ENCODE peak calls at places on chromosomes 16 and 17, in seven cellular contexts. One of them, this sample, is unnamed.

GRCh38 chr17:48002920-48003685 is 32.2 kb downstream of the CDK5RAP3 start:
- DNase-seq in A549: no peak
- DNase-seq in IMR-90: no peak
- DNase-seq in uterus: no peak
- DNase-seq in GM12878: no peak
- DNase-seq in psoas muscle: no peak
- DNase-seq in A673: peak; percentile 97
- DNase-seq in this sample: no peak

GRCh38 chr17:4937553-4937952 is 2.3 kb downstream of the SLC25A11 start:
- DNase-seq in A549: no peak
- DNase-seq in IMR-90: no peak
- DNase-seq in uterus: no peak
- DNase-seq in GM12878: no peak
- DNase-seq in psoas muscle: peak; percentile 50
- DNase-seq in A673: no peak
- DNase-seq in this sample: no peak

GRCh38 chr17:9817086-9817485 is 4.8 kb downstream of the GSG1L2 start:
- DNase-seq in A549: peak; percentile 76
- DNase-seq in IMR-90: peak; percentile 23
- DNase-seq in uterus: no peak
- DNase-seq in GM12878: no peak
- DNase-seq in psoas muscle: no peak
- DNase-seq in A673: no peak
- DNase-seq in this sample: no peak

GRCh38 chr17:77210946-77211541 is 70.3 kb downstream of the SEC14L1 start:
- DNase-seq in A549: no peak
- DNase-seq in IMR-90: no peak
- DNase-seq in uterus: no peak
- DNase-seq in GM12878: no peak
- DNase-seq in psoas muscle: no peak
- DNase-seq in A673: peak; percentile 66
- DNase-seq in this sample: peak; percentile 86

GRCh38 chr17:66767164-66767933 is 67.6 kb upstream of the CACNG5 start:
- DNase-seq in A549: no peak
- DNase-seq in IMR-90: no peak
- DNase-seq in uterus: no peak
- DNase-seq in GM12878: no peak
- DNase-seq in psoas muscle: no peak
- DNase-seq in A673: no peak
- DNase-seq in this sample: peak; percentile 90

GRCh38 chr17:75913537-75914210 is 9.0 kb upstream of the MRPL38 start:
- DNase-seq in A549: no peak
- DNase-seq in IMR-90: no peak
- DNase-seq in uterus: no peak
- DNase-seq in GM12878: no peak
- DNase-seq in psoas muscle: no peak
- DNase-seq in A673: no peak
- DNase-seq in this sample: no peak

GRCh38 chr17:77385750-77386501 is 245.2 kb downstream of the SEC14L1 start:
- DNase-seq in A549: no peak
- DNase-seq in IMR-90: no peak
- DNase-seq in uterus: no peak
- DNase-seq in GM12878: no peak
- DNase-seq in psoas muscle: peak; percentile 73
- DNase-seq in A673: no peak
- DNase-seq in this sample: no peak

GRCh38 chr17:66762276-66762675 is 72.6 kb upstream of the CACNG5 start:
- DNase-seq in A549: no peak
- DNase-seq in IMR-90: no peak
- DNase-seq in uterus: no peak
- DNase-seq in GM12878: no peak
- DNase-seq in psoas muscle: no peak
- DNase-seq in A673: no peak
- DNase-seq in this sample: no peak

GRCh38 chr16:17504050-17504449 is 33.3 kb upstream of the XYLT1 start:
- DNase-seq in A549: no peak
- DNase-seq in IMR-90: no peak
- DNase-seq in uterus: no peak
- DNase-seq in GM12878: no peak
- DNase-seq in psoas muscle: no peak
- DNase-seq in A673: no peak
- DNase-seq in this sample: no peak

GRCh38 chr17:47335101-47335936 is 11.6 kb downstream of the EFCAB13 start:
- DNase-seq in A549: no peak
- DNase-seq in IMR-90: no peak
- DNase-seq in uterus: no peak
- DNase-seq in GM12878: no peak
- DNase-seq in psoas muscle: no peak
- DNase-seq in A673: peak; percentile 1
- DNase-seq in this sample: no peak

GRCh38 chr16:58678716-58679115 is 5.9 kb downstream of the SLC38A7 start:
- DNase-seq in A549: peak; percentile 55
- DNase-seq in IMR-90: no peak
- DNase-seq in uterus: no peak
- DNase-seq in GM12878: no peak
- DNase-seq in psoas muscle: peak; percentile 67
- DNase-seq in A673: no peak
- DNase-seq in this sample: peak; percentile 73

GRCh38 chr17:63503330-63503685 is 19.9 kb upstream of the KCNH6 start:
- DNase-seq in A549: no peak
- DNase-seq in IMR-90: no peak
- DNase-seq in uterus: no peak
- DNase-seq in GM12878: no peak
- DNase-seq in psoas muscle: no peak
- DNase-seq in A673: no peak
- DNase-seq in this sample: peak; percentile 70

GRCh38 chr17:60615108-60615507 is 15.1 kb downstream of the PPM1D start:
- DNase-seq in A549: no peak
- DNase-seq in IMR-90: no peak
- DNase-seq in uterus: no peak
- DNase-seq in GM12878: no peak
- DNase-seq in psoas muscle: no peak
- DNase-seq in A673: no peak
- DNase-seq in this sample: no peak

GRCh38 chr16:15897834-15898254 is 9.4 kb upstream of the CEP20 start:
- DNase-seq in A549: no peak
- DNase-seq in IMR-90: peak; percentile 79
- DNase-seq in uterus: no peak
- DNase-seq in GM12878: peak; percentile 76
- DNase-seq in psoas muscle: no peak
- DNase-seq in A673: no peak
- DNase-seq in this sample: peak; percentile 59

GRCh38 chr16:82061861-82062525 is 26.9 kb downstream of the HSD17B2 start:
- DNase-seq in A549: peak; percentile 57
- DNase-seq in IMR-90: peak; percentile 22
- DNase-seq in uterus: no peak
- DNase-seq in GM12878: no peak
- DNase-seq in psoas muscle: no peak
- DNase-seq in A673: peak; percentile 59
- DNase-seq in this sample: peak; percentile 80

GRCh38 chr16:53081032-53081424 is 26.2 kb downstream of the CHD9 start:
- DNase-seq in A549: no peak
- DNase-seq in IMR-90: no peak
- DNase-seq in uterus: no peak
- DNase-seq in GM12878: no peak
- DNase-seq in psoas muscle: no peak
- DNase-seq in A673: no peak
- DNase-seq in this sample: peak; percentile 7

GRCh38 chr17:71331754-71332153 is 789.1 kb upstream of the SOX9 start:
- DNase-seq in A549: no peak
- DNase-seq in IMR-90: no peak
- DNase-seq in uterus: no peak
- DNase-seq in GM12878: no peak
- DNase-seq in psoas muscle: no peak
- DNase-seq in A673: no peak
- DNase-seq in this sample: no peak

GRCh38 chr16:77944631-77945030 is 77.7 kb upstream of the CLEC3A start:
- DNase-seq in A549: no peak
- DNase-seq in IMR-90: no peak
- DNase-seq in uterus: no peak
- DNase-seq in GM12878: no peak
- DNase-seq in psoas muscle: no peak
- DNase-seq in A673: no peak
- DNase-seq in this sample: no peak

GRCh38 chr16:89557936-89558490 is 2.5 kb upstream of the RPL13 start:
- DNase-seq in A549: no peak
- DNase-seq in IMR-90: no peak
- DNase-seq in uterus: no peak
- DNase-seq in GM12878: no peak
- DNase-seq in psoas muscle: no peak
- DNase-seq in A673: no peak
- DNase-seq in this sample: no peak

GRCh38 chr17:70609566-70609965 is 440.2 kb downstream of the KCNJ2 start:
- DNase-seq in A549: no peak
- DNase-seq in IMR-90: no peak
- DNase-seq in uterus: no peak
- DNase-seq in GM12878: no peak
- DNase-seq in psoas muscle: no peak
- DNase-seq in A673: no peak
- DNase-seq in this sample: no peak

GRCh38 chr17:60579090-60579489 is 20.9 kb upstream of the PPM1D start:
- DNase-seq in A549: no peak
- DNase-seq in IMR-90: peak; percentile 79
- DNase-seq in uterus: peak; percentile 30
- DNase-seq in GM12878: no peak
- DNase-seq in psoas muscle: no peak
- DNase-seq in A673: no peak
- DNase-seq in this sample: no peak

GRCh38 chr16:69339289-69340094 is at the start of the genes COG8 and NIP7:
- DNase-seq in A549: peak; percentile 99
- DNase-seq in IMR-90: peak; percentile 98
- DNase-seq in uterus: peak; percentile 93
- DNase-seq in GM12878: peak; percentile 92
- DNase-seq in psoas muscle: peak; percentile 97
- DNase-seq in A673: peak; percentile 100
- DNase-seq in this sample: peak; percentile 99

GRCh38 chr16:69340095-69340644 is 598 bp downstream of the NIP7 start:
- DNase-seq in A549: no peak
- DNase-seq in IMR-90: peak; percentile 24
- DNase-seq in uterus: no peak
- DNase-seq in GM12878: no peak
- DNase-seq in psoas muscle: no peak
- DNase-seq in A673: no peak
- DNase-seq in this sample: no peak

GRCh38 chr16:69334696-69335095 is 4.3 kb upstream of the PDF start:
- DNase-seq in A549: no peak
- DNase-seq in IMR-90: no peak
- DNase-seq in uterus: no peak
- DNase-seq in GM12878: no peak
- DNase-seq in psoas muscle: no peak
- DNase-seq in A673: no peak
- DNase-seq in this sample: no peak

GRCh38 chr16:69344171-69344570 is 4.6 kb downstream of the NIP7 start:
- DNase-seq in A549: no peak
- DNase-seq in IMR-90: no peak
- DNase-seq in uterus: no peak
- DNase-seq in GM12878: no peak
- DNase-seq in psoas muscle: no peak
- DNase-seq in A673: no peak
- DNase-seq in this sample: no peak

GRCh38 chr16:69338557-69339288 is 641 bp downstream of the COG8 start:
- DNase-seq in A549: no peak
- DNase-seq in IMR-90: no peak
- DNase-seq in uterus: no peak
- DNase-seq in GM12878: no peak
- DNase-seq in psoas muscle: no peak
- DNase-seq in A673: no peak
- DNase-seq in this sample: no peak
- H3K4me3 ChIP-seq in A549: peak overlapping the region; percentile 74
- H3K4me3 ChIP-seq in IMR-90: peak overlapping the region; percentile 69
- H3K4me3 ChIP-seq in uterus: peak overlapping the region; percentile 75
- H3K4me3 ChIP-seq in GM12878: peak overlapping the region; percentile 91
- H3K4me3 ChIP-seq in psoas muscle: peak overlapping the region; percentile 91
- H3K4me3 ChIP-seq in A673: peak overlapping the region; percentile 91
- H3K4me3 ChIP-seq in this sample: peak overlapping the region; percentile 94

DNA sequence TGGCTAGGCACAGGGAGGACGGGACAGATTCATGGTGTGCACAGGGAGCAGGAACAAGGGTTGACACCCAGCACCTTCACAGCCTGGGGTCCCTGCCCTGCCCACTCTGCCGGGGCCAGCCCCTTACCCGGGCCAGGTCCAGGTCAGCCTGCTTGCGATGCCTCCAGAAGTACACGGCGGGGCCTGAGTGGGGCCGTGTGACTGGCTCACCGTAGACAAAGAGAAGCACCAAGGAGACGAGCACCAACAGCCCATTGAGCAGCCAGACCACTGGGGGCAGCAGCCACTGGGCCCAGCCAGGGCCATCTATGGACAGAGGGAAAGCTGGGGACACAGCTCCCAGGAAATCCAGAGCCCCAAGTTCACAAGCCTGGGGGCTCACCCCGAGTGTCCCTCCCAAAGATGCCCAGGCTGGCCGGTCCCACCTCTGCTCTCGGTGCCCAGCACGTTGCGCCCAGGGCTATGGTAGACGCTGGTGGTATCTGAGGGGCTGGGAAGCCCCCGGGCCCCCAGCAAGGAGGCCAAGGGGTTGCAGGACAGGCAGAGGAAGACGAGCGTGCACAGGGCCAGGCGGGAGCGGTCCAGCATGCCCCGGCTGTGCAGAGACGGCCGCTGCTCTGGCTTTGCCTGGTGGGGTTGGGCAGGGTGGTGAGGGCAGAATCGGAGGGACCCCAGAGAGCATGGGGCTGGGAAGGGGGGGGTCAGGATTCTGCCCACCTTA is 19.8 kb downstream of the SREBF1 start:
- DNase-seq in A549: no peak
- DNase-seq in IMR-90: no peak
- DNase-seq in uterus: no peak
- DNase-seq in GM12878: no peak
- DNase-seq in psoas muscle: no peak
- DNase-seq in A673: no peak
- DNase-seq in this sample: no peak
- H3K27ac ChIP-seq in A549: peak overlapping the region; percentile 93
- H3K27ac ChIP-seq in IMR-90: no peak overlapping the region
- H3K27ac ChIP-seq in uterus: no peak overlapping the region
- H3K27ac ChIP-seq in GM12878: no peak overlapping the region
- H3K27ac ChIP-seq in psoas muscle: peak overlapping the region; percentile 23
- H3K27ac ChIP-seq in A673: peak overlapping the region; percentile 83
- H3K27ac ChIP-seq in this sample: no peak overlapping the region

DNA sequence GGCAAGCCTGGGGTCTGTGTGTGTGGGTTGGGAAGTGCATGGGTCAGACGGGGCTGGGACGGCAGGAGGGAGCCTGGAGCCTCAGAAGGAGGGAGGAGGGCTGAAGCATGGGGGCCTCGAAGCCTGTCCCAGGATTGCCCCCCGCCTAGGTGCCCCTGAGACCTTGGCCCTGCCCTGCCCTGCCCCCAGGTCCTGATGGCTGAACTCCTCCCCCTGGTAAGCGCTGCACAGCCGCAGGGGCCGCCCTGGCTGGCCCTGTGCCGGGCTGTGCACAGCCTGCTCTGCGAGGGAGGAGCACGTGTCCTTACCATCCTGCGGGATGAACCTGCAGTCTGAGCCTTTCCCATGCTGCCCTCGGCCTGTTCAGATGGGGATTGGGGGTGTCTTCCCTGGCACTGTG is 4.4 kb downstream of the TEDC2 start:
- DNase-seq in A549: no peak
- DNase-seq in IMR-90: no peak
- DNase-seq in uterus: no peak
- DNase-seq in GM12878: no peak
- DNase-seq in psoas muscle: no peak
- DNase-seq in A673: no peak
- DNase-seq in this sample: no peak
- H3K4me1 ChIP-seq in A549: peaks cover 26% of the 10 kb centered on the region
- H3K4me1 ChIP-seq in IMR-90: peaks cover 13% of the 10 kb centered on the region
- H3K4me1 ChIP-seq in uterus: peaks cover 6% of the 10 kb centered on the region
- H3K4me1 ChIP-seq in GM12878: peaks cover 13% of the 10 kb centered on the region
- H3K4me1 ChIP-seq in psoas muscle: peaks cover 20% of the 10 kb centered on the region
- H3K4me1 ChIP-seq in A673: peaks cover 36% of the 10 kb centered on the region
- H3K4me1 ChIP-seq in this sample: peaks cover 48% of the 10 kb centered on the region

GRCh38 chr17:50764860-50765259 is 2.5 kb downstream of the ANKRD40CL start:
- DNase-seq in A549: no peak
- DNase-seq in IMR-90: no peak
- DNase-seq in uterus: no peak
- DNase-seq in GM12878: no peak
- DNase-seq in psoas muscle: no peak
- DNase-seq in A673: no peak
- DNase-seq in this sample: peak; percentile 61
- H3K4me3 ChIP-seq in A549: no peak overlapping the region
- H3K4me3 ChIP-seq in IMR-90: no peak overlapping the region
- H3K4me3 ChIP-seq in uterus: no peak overlapping the region
- H3K4me3 ChIP-seq in GM12878: no peak overlapping the region
- H3K4me3 ChIP-seq in psoas muscle: no peak overlapping the region
- H3K4me3 ChIP-seq in A673: no peak overlapping the region
- H3K4me3 ChIP-seq in this sample: peak overlapping the region; percentile 58